ENCODE peak calls at places on chromosomes 2 and 18, in four cellular contexts. One of them, this sample, is unnamed.

GRCh38 chr2:70412294-70413075 is 110.6 kb upstream of the FAM136A start:
- DNase-seq in A549: no peak
- DNase-seq in cardiac fibroblast: peak
- DNase-seq in endothelial cell of umbilical vein: no peak
- DNase-seq in this sample: no peak

GRCh38 chr2:25098558-25099486 is 56.9 kb downstream of the EFR3B start:
- DNase-seq in A549: peak
- DNase-seq in cardiac fibroblast: peak
- DNase-seq in endothelial cell of umbilical vein: peak
- DNase-seq in this sample: no peak

GRCh38 chr2:130797493-130798435 is 39.0 kb upstream of the ARHGEF4 start:
- DNase-seq in cardiac fibroblast: peak
- DNase-seq in A549: peak
- DNase-seq in endothelial cell of umbilical vein: peak
- DNase-seq in this sample: peak

GRCh38 chr18:3248670-3249359 is 1.2 kb downstream of the MYL12A start:
- DNase-seq in cardiac fibroblast: peak
- DNase-seq in A549: peak
- DNase-seq in endothelial cell of umbilical vein: peak
- DNase-seq in this sample: peak

GRCh38 chr2:152432206-152432653 is 97.3 kb downstream of the FMNL2 start:
- DNase-seq in endothelial cell of umbilical vein: no peak
- DNase-seq in A549: peak
- DNase-seq in cardiac fibroblast: peak
- DNase-seq in this sample: no peak

GRCh38 chr2:65228249-65228750 is 669 bp downstream of the ACTR2 start:
- DNase-seq in A549: no peak
- DNase-seq in endothelial cell of umbilical vein: peak
- DNase-seq in cardiac fibroblast: peak
- DNase-seq in this sample: no peak

GRCh38 chr18:22813648-22814328 is 119.3 kb upstream of the RBBP8 start:
- DNase-seq in cardiac fibroblast: peak
- DNase-seq in A549: peak
- DNase-seq in endothelial cell of umbilical vein: peak
- DNase-seq in this sample: peak

GRCh38 chr2:100214265-100214961 is 72.0 kb upstream of the AFF3 start:
- DNase-seq in endothelial cell of umbilical vein: no peak
- DNase-seq in cardiac fibroblast: no peak
- DNase-seq in A549: no peak
- DNase-seq in this sample: no peak

GRCh38 chr2:23283-23682 is 23.0 kb downstream of the FAM110C start:
- DNase-seq in A549: no peak
- DNase-seq in cardiac fibroblast: no peak
- DNase-seq in endothelial cell of umbilical vein: no peak
- DNase-seq in this sample: no peak

GRCh38 chr18:10213526-10213925 is 240.9 kb upstream of the APCDD1 start:
- DNase-seq in cardiac fibroblast: peak
- DNase-seq in A549: peak
- DNase-seq in endothelial cell of umbilical vein: peak
- DNase-seq in this sample: peak

GRCh38 chr2:176178271-176178806 is 10.1 kb upstream of the HOXD1 start:
- DNase-seq in A549: no peak
- DNase-seq in cardiac fibroblast: no peak
- DNase-seq in endothelial cell of umbilical vein: no peak
- DNase-seq in this sample: peak

GRCh38 chr18:79954791-79955190 is 3.3 kb upstream of the SLC66A2 start:
- DNase-seq in A549: no peak
- DNase-seq in endothelial cell of umbilical vein: no peak
- DNase-seq in cardiac fibroblast: no peak
- DNase-seq in this sample: no peak

GRCh38 chr2:216341151-216341550 is 31.1 kb downstream of the MARCHF4 start:
- DNase-seq in cardiac fibroblast: no peak
- DNase-seq in endothelial cell of umbilical vein: no peak
- DNase-seq in A549: no peak
- DNase-seq in this sample: no peak

GRCh38 chr2:178527592-178527991 is 47.3 kb downstream of the PLEKHA3 start:
- DNase-seq in A549: no peak
- DNase-seq in cardiac fibroblast: no peak
- DNase-seq in endothelial cell of umbilical vein: no peak
- DNase-seq in this sample: no peak

GRCh38 chr18:22504665-22505064 is 87.0 kb upstream of the CTAGE1 start:
- DNase-seq in A549: peak
- DNase-seq in cardiac fibroblast: peak
- DNase-seq in endothelial cell of umbilical vein: no peak
- DNase-seq in this sample: no peak

GRCh38 chr2:121596221-121597080 is 52.8 kb downstream of the CLASP1 start:
- DNase-seq in endothelial cell of umbilical vein: peak
- DNase-seq in cardiac fibroblast: peak
- DNase-seq in A549: peak
- DNase-seq in this sample: peak